ENCODE peak calls at places on chromosomes 2 and 18, in seven cellular contexts. P, J, X, F, N, D and W are unnamed samples.

GRCh38 chr2:220469201-220469600 is 841.8 kb downstream of the SLC4A3 start:
- DNase-seq in P (no peak), J (peak), X (no peak), F (peak), N (no peak), D (no peak), W (no peak)

GRCh38 chr2:116580209-116580608 is 1234.3 kb upstream of the DDX18 start:
- DNase-seq in P (no peak), J (no peak), X (no peak), F (no peak), N (no peak), D (no peak), W (no peak)

GRCh38 chr2:45845566-45845965 is 194.1 kb downstream of the PRKCE start:
- DNase-seq in P (no peak), J (no peak), X (no peak), F (no peak), N (no peak), D (no peak), W (no peak)

GRCh38 chr18:55861266-55861665 is 273.3 kb upstream of the TCF4 start:
- DNase-seq in P (no peak), J (no peak), X (no peak), F (peak), N (peak), D (no peak), W (no peak)

GRCh38 chr2:240436626-240437180 is 1.2 kb downstream of the GPC1 start:
- DNase-seq in P (no peak), J (no peak), X (no peak), F (peak), N (no peak), D (peak), W (no peak)

GRCh38 chr2:135701442-135701841 is 40.2 kb upstream of the UBXN4 start:
- DNase-seq in P (no peak), J (no peak), X (no peak), F (peak), N (peak), D (no peak), W (no peak)

GRCh38 chr2:239308696-239309397 is 92.0 kb downstream of the HDAC4 start:
- DNase-seq in P (no peak), J (no peak), X (peak), F (peak), N (no peak), D (peak), W (peak)

GRCh38 chr2:188894028-188894427 is 80.1 kb upstream of the COL3A1 start:
- DNase-seq in P (no peak), J (no peak), X (no peak), F (no peak), N (no peak), D (no peak), W (no peak)

GRCh38 chr2:47189635-47190034 is 34.5 kb upstream of the STPG4 start:
- DNase-seq in P (no peak), J (no peak), X (no peak), F (peak), N (peak), D (no peak), W (no peak)

GRCh38 chr2:120934221-120934639 is 198.6 kb downstream of the GLI2 start:
- DNase-seq in P (no peak), J (no peak), X (no peak), F (no peak), N (no peak), D (no peak), W (no peak)

GRCh38 chr2:233007270-233007669 is 5.8 kb downstream of the NGEF start:
- DNase-seq in P (no peak), J (no peak), X (no peak), F (no peak), N (no peak), D (no peak), W (peak)

GRCh38 chr2:18473241-18473841 is 87.1 kb downstream of the RDH14 start:
- DNase-seq in P (no peak), J (no peak), X (no peak), F (peak), N (peak), D (no peak), W (peak)

GRCh38 chr18:12257996-12258718 is 4.0 kb downstream of the CIDEA start:
- DNase-seq in P (no peak), J (no peak), X (no peak), F (no peak), N (no peak), D (no peak), W (no peak)

GRCh38 chr2:129902731-129903585 is 76.5 kb upstream of the RAB6C start:
- DNase-seq in P (no peak), J (no peak), X (peak), F (no peak), N (no peak), D (peak), W (no peak)

GRCh38 chr2:72985136-72985535 is 67.8 kb downstream of the EMX1 start:
- DNase-seq in P (no peak), J (no peak), X (no peak), F (no peak), N (no peak), D (no peak), W (no peak)

GRCh38 chr2:17611036-17611435 is 70.5 kb downstream of the VSNL1 start:
- DNase-seq in P (no peak), J (no peak), X (no peak), F (no peak), N (no peak), D (no peak), W (no peak)

GRCh38 chr2:173940208-173941020 is 24.8 kb downstream of the SP3 start:
- DNase-seq in P (no peak), J (no peak), X (no peak), F (no peak), N (no peak), D (no peak), W (no peak)

GRCh38 chr2:144166743-144167142 is 353.2 kb downstream of the ZEB2 start:
- DNase-seq in P (no peak), J (no peak), X (no peak), F (no peak), N (no peak), D (no peak), W (no peak)